ENCODE peak calls at places on chromosome 10, in six cellular contexts. D, F, R, U, Z and S are unnamed samples.
A peak's percentile ranks its signal among the peaks of the same experiment; 100 is the strongest.

GRCh38 chr10:33103980-33104379 is 145.9 kb upstream of the ITGB1 start:
- DNase-seq in R (no peak), Z (no peak), F (no peak), D (no peak), U (no peak), S (no peak)

GRCh38 chr10:47285381-47286115 is 14.4 kb upstream of the GDF10 start:
- DNase-seq in R (no peak), D (no peak), F (no peak), U (no peak), Z (no peak), S (no peak)

GRCh38 chr10:125256026-125256425 is 95.7 kb upstream of the CTBP2 start:
- DNase-seq in Z (no peak), D (no peak), F (no peak), R (no peak), U (no peak), S (no peak)

GRCh38 chr10:12403119-12403518 is 53.8 kb downstream of the CAMK1D start:
- DNase-seq in Z (no peak), F (no peak), R (no peak), U (no peak), D (no peak), S (no peak)

GRCh38 chr10:519055-519715 is 170.3 kb downstream of the DIP2C start:
- DNase-seq in F (no peak), U (no peak), D (no peak), R (peak; percentile 30), Z (no peak), S (no peak)

GRCh38 chr10:14215601-14216000 is 115.1 kb downstream of the FRMD4A start:
- DNase-seq in D (no peak), R (no peak), Z (no peak), U (no peak), F (no peak), S (no peak)

GRCh38 chr10:82887488-82887887 is 1012.5 kb downstream of the NRG3 start:
- DNase-seq in R (no peak), D (no peak), U (no peak), Z (no peak), F (no peak), S (no peak)

GRCh38 chr10:19816420-19817250 is at the start of gene PLXDC2:
- DNase-seq in D (no peak), Z (peak; percentile 41), U (no peak), R (peak; percentile 59), F (peak; percentile 45), S (peak; percentile 16)

GRCh38 chr10:72567421-72567820 is 58.5 kb downstream of the MICU1 start:
- DNase-seq in U (no peak), Z (no peak), D (peak; percentile 4), R (no peak), F (no peak), S (no peak)

GRCh38 chr10:70920519-70920918 is 32.2 kb upstream of the PCBD1 start:
- DNase-seq in Z (peak; percentile 71), D (no peak), F (no peak), R (no peak), U (no peak), S (no peak)

GRCh38 chr10:89853796-89854195 is 152.4 kb downstream of the KIF20B start:
- DNase-seq in Z (no peak), D (no peak), R (peak; percentile 84), F (no peak), U (no peak), S (peak; percentile 44)

GRCh38 chr10:124896751-124897150 is 45.2 kb upstream of the ZRANB1 start:
- DNase-seq in Z (no peak), R (no peak), U (no peak), D (no peak), F (no peak), S (peak; percentile 82)

GRCh38 chr10:34743804-34744203 is 71.3 kb downstream of the PARD3 start:
- DNase-seq in U (no peak), F (peak; percentile 53), D (no peak), R (no peak), Z (peak; percentile 83), S (no peak)

GRCh38 chr10:21989453-21990154 is 13.9 kb downstream of the DNAJC1 start:
- DNase-seq in U (no peak), F (peak; percentile 28), D (peak; percentile 90), Z (no peak), R (peak; percentile 67), S (peak; percentile 44)

GRCh38 chr10:3339121-3339520 is 166.5 kb upstream of the PITRM1 start:
- DNase-seq in Z (no peak), U (no peak), D (no peak), F (no peak), R (no peak), S (no peak)

GRCh38 chr10:113056468-113057021 is 106.5 kb downstream of the TCF7L2 start:
- DNase-seq in U (no peak), R (no peak), F (peak; percentile 49), Z (no peak), D (peak; percentile 86), S (no peak)

GRCh38 chr10:77056650-77057049 is 581.0 kb downstream of the KCNMA1 start:
- DNase-seq in U (no peak), R (no peak), Z (no peak), D (no peak), F (no peak), S (no peak)

GRCh38 chr10:8017276-8017675 is 37.2 kb upstream of the GATA3 start:
- DNase-seq in U (no peak), F (no peak), D (peak; percentile 49), Z (no peak), R (peak; percentile 50), S (no peak)

GRCh38 chr10:51129946-51130554 is 55.8 kb downstream of the PRKG1 start:
- DNase-seq in D (no peak), R (no peak), U (no peak), F (no peak), Z (no peak), S (no peak)

GRCh38 chr10:25701651-25702050 is 232.4 kb upstream of the MYO3A start:
- DNase-seq in D (no peak), R (peak; percentile 69), Z (no peak), F (no peak), U (no peak), S (no peak)

DNA sequence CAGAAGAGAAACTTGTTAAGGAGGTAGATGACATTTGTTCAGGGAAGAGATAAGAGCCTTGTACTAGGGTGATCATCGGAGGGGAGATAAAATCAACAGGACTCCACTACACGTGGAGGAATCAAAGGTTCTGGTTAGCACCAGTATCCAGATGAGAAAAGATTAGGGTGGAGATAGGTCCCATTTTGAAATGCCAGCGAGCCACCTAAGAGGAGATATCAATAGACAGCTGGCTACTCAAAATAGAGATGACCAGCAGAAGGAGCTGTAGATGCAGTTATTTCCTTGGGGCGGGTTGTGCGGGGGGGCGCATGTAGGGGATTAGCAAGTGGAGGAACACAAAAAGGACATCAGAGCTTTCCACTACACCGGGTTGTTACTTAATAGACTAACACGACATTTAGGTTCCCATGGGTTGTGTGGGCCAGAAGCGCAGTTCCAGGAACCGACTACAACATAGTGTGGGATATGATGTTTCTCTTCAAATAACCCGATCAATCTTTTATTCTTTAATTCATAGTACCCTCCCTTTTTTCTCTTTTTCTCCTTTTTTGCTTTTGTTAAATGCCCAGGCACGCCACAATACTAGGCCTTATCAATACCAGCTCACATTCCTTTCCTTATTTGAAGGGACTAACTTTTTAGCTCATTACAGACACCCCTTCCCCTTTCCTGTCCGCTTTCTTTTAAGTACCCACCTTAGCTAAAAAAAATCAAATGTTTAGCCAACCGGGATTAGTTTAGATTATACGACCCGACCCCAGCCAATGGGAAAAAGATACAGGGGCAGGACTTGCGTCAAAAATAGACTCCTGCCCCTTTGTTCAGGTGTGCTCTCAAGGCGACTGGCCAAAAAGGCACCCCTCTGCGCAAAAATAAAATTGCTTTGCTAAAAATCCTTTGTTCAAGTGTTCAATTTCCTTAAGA is 2.0 kb upstream of the KIF11 start:
- DNase-seq in F (peak; percentile 38), D (peak; percentile 68), U (no peak), R (peak; percentile 69), Z (peak; percentile 31), S (peak; percentile 91)
- H3K4me3 ChIP-seq in F (peak overlapping the region; percentile 75), D (peak overlapping the region; percentile 27), U (peak overlapping the region; percentile 33), R (peak overlapping the region; percentile 35), Z (peak overlapping the region; percentile 78), S (peak overlapping the region; percentile 96)

DNA sequence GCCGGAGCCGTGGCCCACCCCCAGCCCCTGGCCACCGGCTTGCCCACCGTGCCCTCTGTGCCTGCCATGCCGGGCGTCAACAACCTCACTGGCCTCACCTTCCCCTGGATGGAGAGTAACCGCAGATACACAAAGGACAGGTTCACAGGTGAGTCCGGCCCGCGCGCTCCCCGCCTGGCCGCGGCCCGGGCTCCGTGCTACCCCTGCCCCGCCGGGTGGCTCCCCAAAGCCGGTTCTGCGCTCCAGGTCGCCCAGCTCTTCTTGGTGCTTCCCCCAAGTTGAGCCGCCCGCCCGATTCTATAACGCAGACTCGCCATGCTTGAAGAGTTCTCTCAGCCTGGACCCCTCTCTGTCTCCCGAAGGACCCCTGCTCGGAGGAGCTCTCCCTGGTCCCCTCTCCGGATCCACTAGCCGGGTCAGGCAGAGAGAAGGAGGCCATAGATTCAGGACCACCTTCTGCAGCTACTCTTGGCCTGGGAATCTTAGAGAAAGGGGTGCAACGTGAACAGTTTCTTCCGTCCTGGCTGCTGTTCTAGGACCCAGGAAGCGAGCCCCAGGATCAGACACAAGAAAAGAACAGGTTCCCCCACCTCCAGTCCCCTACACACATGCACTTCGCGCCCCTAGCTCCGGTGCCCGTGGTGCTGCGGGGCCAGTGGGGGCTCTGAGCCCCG is 999 bp downstream of the TLX1 start:
- DNase-seq in D (no peak), R (peak; percentile 81), U (no peak), F (no peak), Z (no peak), S (no peak)
- H3K27me3 ChIP-seq in D (peaks cover 100% of the 10 kb centered on the region), R (peaks cover 99% of the 10 kb centered on the region), U (peaks cover 51% of the 10 kb centered on the region), F (peaks cover 23% of the 10 kb centered on the region), Z (peaks cover 20% of the 10 kb centered on the region), S (no peaks in the 10 kb centered on the region)

GRCh38 chr10:114879541-114880158 is 58.1 kb downstream of the FHIP2A start:
- DNase-seq in R (peak; percentile 15), Z (no peak), D (peak; percentile 42), U (peak; percentile 4), F (no peak), S (peak; percentile 63)
- H3K4me3 ChIP-seq in R (no peak overlapping the region), Z (no peak overlapping the region), D (no peak overlapping the region), U (no peak overlapping the region), F (no peak overlapping the region), S (no peak overlapping the region)

GRCh38 chr10:69657417-69657816 is 27.4 kb downstream of the FAM241B start:
- DNase-seq in R (no peak), U (no peak), F (no peak), D (no peak), Z (no peak), S (no peak)
- H3K27me3 ChIP-seq in R (no peaks in the 10 kb centered on the region), U (no peaks in the 10 kb centered on the region), F (no peaks in the 10 kb centered on the region), D (no peaks in the 10 kb centered on the region), Z (no peaks in the 10 kb centered on the region), S (no peaks in the 10 kb centered on the region)

DNA sequence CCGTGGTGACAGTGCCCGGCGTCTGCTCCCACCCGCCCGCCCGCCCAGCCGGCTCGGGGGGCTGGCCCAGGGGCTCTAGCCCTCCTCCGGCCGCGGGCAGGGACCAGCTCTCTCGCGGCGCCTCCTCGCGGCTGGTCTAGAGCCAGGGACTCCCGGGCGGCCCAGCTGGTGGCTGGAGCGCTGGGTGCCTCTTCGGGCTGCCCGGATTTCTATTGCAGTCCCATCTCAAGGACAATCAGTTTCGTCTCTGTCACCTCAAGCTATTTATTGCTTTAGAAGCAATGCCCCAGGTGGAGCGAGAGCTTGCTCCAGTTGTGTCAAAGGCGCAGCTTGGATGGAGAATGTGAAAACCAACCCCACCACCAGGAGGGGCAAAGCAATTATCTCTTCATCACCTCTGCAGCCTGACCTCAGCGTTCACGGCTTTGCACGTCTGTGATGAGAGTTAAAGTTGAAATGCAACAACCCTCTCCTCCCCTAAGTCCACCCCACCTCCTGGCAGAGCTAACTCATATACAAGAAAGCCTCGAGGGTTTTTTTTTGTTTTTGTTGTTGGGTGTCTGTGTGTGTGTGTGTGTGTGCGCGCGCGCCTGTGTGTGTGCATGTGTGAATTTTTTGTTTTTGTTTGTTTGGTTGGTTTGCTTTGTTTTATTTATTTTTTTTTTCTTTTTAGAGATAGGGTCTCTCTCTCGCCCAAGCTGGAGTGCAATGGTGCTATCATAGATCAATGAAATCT is at the start of gene ITGA8:
- DNase-seq in R (peak; percentile 77), F (peak; percentile 34), Z (no peak), D (peak; percentile 39), U (no peak), S (peak; percentile 53)
- H3K4me3 ChIP-seq in R (peak within 1 kb of the TSS; percentile 48), F (peak within 1 kb of the TSS; percentile 36), Z (peak within 1 kb of the TSS; percentile 50), D (peak within 1 kb of the TSS; percentile 67), U (no peak within 1 kb of the TSS), S (peak within 1 kb of the TSS; percentile 48)